ENCODE peak calls at places on chromosome 1, in five cellular contexts. P, Z, Q, M and E are unnamed samples.
A peak's percentile ranks its signal among the peaks of the same experiment; 100 is the strongest.

GRCh38 chr1:44557756-44558155 is 116.5 kb downstream of the TMEM53 start:
- DNase-seq in M (no peak), Q (no peak), P (no peak), Z (no peak), E (no peak)

GRCh38 chr1:6083801-6084467 is 38.2 kb downstream of the KCNAB2 start:
- DNase-seq in Q (no peak), P (peak; percentile 20), Z (no peak), M (no peak), E (no peak)

GRCh38 chr1:41528726-41529605 is 44.5 kb upstream of the EDN2 start:
- DNase-seq in Q (no peak), M (no peak), Z (no peak), P (no peak), E (no peak)

GRCh38 chr1:110123224-110123623 is 11.0 kb downstream of the UBL4B start:
- DNase-seq in P (peak; percentile 15), Q (no peak), Z (no peak), M (no peak), E (no peak)

GRCh38 chr1:209844695-209845404 is 17.1 kb downstream of the UTP25 start:
- DNase-seq in Q (no peak), M (no peak), Z (no peak), P (no peak), E (no peak)

GRCh38 chr1:30492451-30492850 is 230.9 kb downstream of the MATN1 start:
- DNase-seq in Q (no peak), P (no peak), M (no peak), Z (no peak), E (no peak)

GRCh38 chr1:247936415-247936814 is 11.7 kb downstream of the OR2AJ1 start:
- DNase-seq in Z (no peak), Q (no peak), M (no peak), P (no peak), E (no peak)

GRCh38 chr1:41486892-41487728 is 2.6 kb upstream of the EDN2 start:
- DNase-seq in Z (no peak), M (no peak), P (peak; percentile 59), Q (no peak), E (no peak)

GRCh38 chr1:228151526-228151925 is 1.8 kb downstream of the GJC2 start:
- DNase-seq in Q (no peak), Z (no peak), P (no peak), M (no peak), E (no peak)

GRCh38 chr1:192592981-192593683 is 17.6 kb downstream of the RGS1 start:
- DNase-seq in P (peak; percentile 12), M (no peak), Z (no peak), Q (no peak), E (no peak)

GRCh38 chr1:13540871-13541270 is 27.1 kb upstream of the LRRC38 start:
- DNase-seq in Z (no peak), Q (no peak), P (no peak), M (no peak), E (no peak)

GRCh38 chr1:189180057-189180456 is 1297.6 kb downstream of the BRINP3 start:
- DNase-seq in P (no peak), Q (no peak), Z (no peak), M (no peak), E (no peak)

GRCh38 chr1:168145184-168146159 is 8.7 kb upstream of the GPR161 start:
- DNase-seq in P (peak; percentile 79), Z (peak; percentile 76), M (peak; percentile 90), Q (peak; percentile 85), E (peak; percentile 92)
- TF ChIP-seq CTCF in P (peak; percentile 89), Z (peak; percentile 88), M (peak; percentile 70), Q (peak; percentile 89), E (peak; percentile 92)

GRCh38 chr1:18703041-18703621 is 72.5 kb downstream of the PAX7 start:
- DNase-seq in M (peak; percentile 29), Z (no peak), P (no peak), Q (no peak), E (no peak)
- TF ChIP-seq CTCF in M (no peak), Z (no peak), P (no peak), Q (peak; percentile 30), E (no peak)

GRCh38 chr1:9182784-9183257 is 51.8 kb upstream of the H6PD start:
- DNase-seq in Q (no peak), M (no peak), P (no peak), Z (no peak), E (no peak)

GRCh38 chr1:9181176-9181906 is 52.4 kb upstream of the GPR157 start:
- DNase-seq in Q (peak; percentile 70), Z (peak; percentile 56), P (peak; percentile 49), M (peak; percentile 60), E (peak; percentile 86)

GRCh38 chr1:9183441-9183840 is 51.1 kb upstream of the H6PD start:
- DNase-seq in P (no peak), M (no peak), Q (no peak), Z (no peak), E (no peak)

GRCh38 chr1:9183898-9184297 is 50.7 kb upstream of the H6PD start:
- DNase-seq in Q (no peak), M (no peak), P (no peak), Z (no peak), E (no peak)

GRCh38 chr1:9181990-9182783 is 52.4 kb upstream of the H6PD start:
- DNase-seq in M (peak; percentile 50), P (no peak), Z (peak; percentile 46), Q (peak; percentile 32), E (no peak)
- TF ChIP-seq CTCF in M (peak; percentile 10), P (peak; percentile 19), Z (no peak), Q (peak; percentile 38), E (peak; percentile 25)

GRCh38 chr1:49298304-49298703 is 521.6 kb upstream of the BEND5 start:
- DNase-seq in P (no peak), Q (no peak), Z (peak; percentile 18), M (no peak), E (no peak)
- TF ChIP-seq CTCF in P (no peak), Q (no peak), Z (no peak), M (no peak), E (no peak)

GRCh38 chr1:23198373-23198772 is 18.9 kb downstream of the HTR1D start:
- DNase-seq in Z (no peak), P (peak; percentile 97), Q (no peak), M (peak; percentile 84), E (no peak)
- TF ChIP-seq CTCF in Z (no peak), P (peak; percentile 3), Q (no peak), M (no peak), E (no peak)